ENCODE peak calls at places on chromosomes 16 and 17, in ten cellular contexts. W is heart left ventricle; P is upper lobe of right lung; N is stimulated activated CD4-positive, alpha-beta T cell treated with anti-CD3 and anti-CD28 coated beads, TNF-alpha, amount 100 ng/mL, for 48 hours; T is KG1; O is cardiac fibroblast; U is NCI-H345; G is EL; J is amniotic stem cell; M is HEK293T. E is an unnamed sample.

GRCh38 chr16:29699324-29700219 is 20.6 kb downstream of the QPRT start:
- DNase-seq in J (no peak), T (no peak), G (no peak), M (no peak), O (no peak), W (no peak), P (peak; percentile 42), U (no peak), N (no peak), E (no peak)

GRCh38 chr16:1729445-1729844 is 23.4 kb downstream of the MAPK8IP3 start:
- DNase-seq in W (no peak), G (no peak), J (no peak), T (no peak), P (no peak), M (no peak), N (no peak), O (no peak), U (no peak), E (no peak)

GRCh38 chr16:11871193-11871592 is 19.9 kb upstream of the RSL1D1 start:
- DNase-seq in U (no peak), M (no peak), G (peak; percentile 45), N (no peak), T (no peak), W (no peak), O (peak; percentile 51), J (no peak), P (peak; percentile 60), E (no peak)

GRCh38 chr17:64500923-64501765 is 4.3 kb upstream of the POLG2 start:
- DNase-seq in N (no peak), W (no peak), M (no peak), J (no peak), O (no peak), T (no peak), G (peak; percentile 14), U (no peak), P (no peak), E (no peak)

GRCh38 chr17:76074390-76075363 is at the start of gene GALR2:
- DNase-seq in U (no peak), M (no peak), O (no peak), G (no peak), P (peak; percentile 61), J (no peak), T (no peak), N (no peak), W (no peak), E (no peak)

GRCh38 chr17:76485569-76485968 is 15.7 kb downstream of the RHBDF2 start:
- DNase-seq in N (no peak), P (no peak), G (no peak), J (no peak), O (no peak), U (peak; percentile 24), W (no peak), M (no peak), T (no peak), E (peak; percentile 66)

GRCh38 chr17:44956076-44956475 is 8.5 kb upstream of the KIF18B start:
- DNase-seq in G (no peak), J (no peak), U (no peak), N (no peak), M (no peak), O (no peak), P (no peak), T (no peak), W (no peak), E (peak; percentile 15)

GRCh38 chr16:35559911-35560636 is 2100.7 kb downstream of the TP53TG3F start:
- DNase-seq in O (no peak), N (no peak), T (no peak), J (no peak), G (no peak), P (no peak), U (no peak), M (no peak), W (no peak), E (no peak)

GRCh38 chr17:75094871-75095399 is 7.2 kb downstream of the SLC16A5 start:
- DNase-seq in P (no peak), G (no peak), W (no peak), O (no peak), T (no peak), J (no peak), M (no peak), N (no peak), U (no peak), E (no peak)

GRCh38 chr17:44065668-44066203 is 735 bp downstream of the LSM12 start:
- DNase-seq in O (no peak), T (no peak), M (no peak), G (no peak), P (no peak), N (no peak), W (no peak), J (no peak), U (no peak), E (no peak)

GRCh38 chr16:46650224-46650623 is 29.0 kb upstream of the SHCBP1 start:
- DNase-seq in P (no peak), U (no peak), M (no peak), T (no peak), G (peak; percentile 33), J (no peak), W (no peak), N (no peak), O (peak; percentile 48), E (peak; percentile 81)

GRCh38 chr16:69860233-69861231 is 90.6 kb upstream of the CLEC18A start:
- DNase-seq in P (no peak), J (no peak), W (no peak), N (no peak), U (no peak), O (no peak), G (no peak), T (no peak), M (no peak), E (no peak)

GRCh38 chr17:57106107-57106835 is 21.2 kb downstream of the AKAP1 start:
- DNase-seq in J (no peak), W (no peak), T (no peak), P (no peak), O (no peak), U (no peak), M (peak; percentile 74), N (no peak), G (no peak), E (no peak)

GRCh38 chr17:75289832-75290337 is 652 bp upstream of the SLC25A19 start:
- DNase-seq in N (peak; percentile 33), G (peak; percentile 54), W (peak; percentile 46), M (no peak), O (peak; percentile 67), P (peak; percentile 82), U (peak; percentile 49), J (peak; percentile 23), T (peak; percentile 72), E (peak; percentile 84)

GRCh38 chr16:852451-853185 is 52.1 kb upstream of the GNG13 start:
- DNase-seq in M (no peak), N (no peak), P (no peak), G (no peak), O (no peak), T (no peak), U (no peak), J (no peak), W (no peak), E (no peak)

GRCh38 chr16:67425046-67425445 is 5.9 kb upstream of the HSD11B2 start:
- DNase-seq in M (no peak), N (no peak), O (no peak), T (no peak), G (no peak), P (no peak), J (no peak), U (no peak), W (no peak), E (no peak)

GRCh38 chr17:31515226-31515759 is 123.8 kb downstream of the RAB11FIP4 start:
- DNase-seq in W (no peak), J (no peak), P (no peak), N (no peak), M (no peak), T (no peak), U (peak; percentile 9), G (no peak), O (no peak), E (no peak)

GRCh38 chr16:30977502-30977901 is 7.5 kb upstream of the HSD3B7 start:
- DNase-seq in U (no peak), P (no peak), W (no peak), O (no peak), G (no peak), M (peak; percentile 80), J (no peak), T (no peak), N (no peak), E (no peak)

GRCh38 chr17:2412561-2413021 is 11.7 kb upstream of the MNT start:
- DNase-seq in U (no peak), J (no peak), N (no peak), T (no peak), G (peak; percentile 58), M (no peak), P (peak; percentile 41), O (peak; percentile 67), W (no peak), E (peak; percentile 60)

GRCh38 chr17:44081681-44082080 is 11.1 kb downstream of the G6PC3 start:
- DNase-seq in O (no peak), J (no peak), M (no peak), U (no peak), N (no peak), W (no peak), T (no peak), G (no peak), P (no peak), E (no peak)

GRCh38 chr17:57588086-57588485 is 157.0 kb downstream of the CCDC182 start:
- DNase-seq in M (no peak), N (no peak), P (no peak), U (no peak), T (no peak), W (no peak), J (no peak), O (no peak), G (no peak), E (no peak)

GRCh38 chr16:35186045-35186759 is 1726.8 kb downstream of the TP53TG3F start:
- DNase-seq in G (no peak), M (no peak), P (no peak), T (no peak), U (no peak), N (no peak), O (no peak), J (no peak), W (no peak), E (no peak)

GRCh38 chr17:83126275-83126930 is 47.0 kb downstream of the METRNL start:
- DNase-seq in W (no peak), P (peak; percentile 44), O (no peak), U (no peak), N (no peak), M (no peak), J (no peak), T (no peak), G (no peak), E (no peak)

GRCh38 chr17:10547351-10547750 is 2.1 kb downstream of the MYH2 start:
- DNase-seq in U (no peak), O (no peak), J (no peak), P (no peak), W (no peak), G (peak; percentile 53), M (no peak), N (no peak), T (no peak), E (no peak)

GRCh38 chr16:88047462-88047861 is 96.2 kb downstream of the BANP start:
- DNase-seq in U (no peak), J (no peak), G (no peak), P (no peak), M (no peak), T (no peak), W (no peak), N (no peak), O (no peak), E (no peak)

GRCh38 chr16:82432261-82432660 is 194.5 kb upstream of the CDH13 start:
- DNase-seq in M (no peak), P (no peak), T (no peak), W (no peak), O (no peak), N (no peak), J (no peak), G (no peak), U (no peak), E (no peak)

GRCh38 chr16:65319621-65320231 is 197.9 kb upstream of the CDH11 start:
- DNase-seq in T (no peak), M (no peak), O (no peak), G (peak; percentile 59), U (no peak), W (no peak), P (no peak), N (no peak), J (no peak), E (no peak)

GRCh38 chr17:31489295-31490018 is 98.0 kb downstream of the RAB11FIP4 start:
- DNase-seq in U (no peak), T (no peak), N (no peak), J (no peak), O (no peak), P (peak; percentile 80), M (no peak), W (no peak), G (no peak), E (no peak)

E was measured in sigmoid colon.